ENCODE peak calls at places on chromosomes 2 and 18, in five cellular contexts. One of them, this sample, is unnamed.

GRCh38 chr2:129914538-129915302 is 64.7 kb upstream of the RAB6C start:
- DNase-seq in CD8-positive, alpha-beta T cell: peak
- DNase-seq in dorsolateral prefrontal cortex: peak
- DNase-seq in astrocyte of the spinal cord: no peak
- DNase-seq in Peyer's patch: no peak
- DNase-seq in this sample: no peak

GRCh38 chr2:28325567-28326468 is 66.8 kb upstream of the FOSL2 start:
- DNase-seq in CD8-positive, alpha-beta T cell: no peak
- DNase-seq in dorsolateral prefrontal cortex: no peak
- DNase-seq in astrocyte of the spinal cord: peak
- DNase-seq in Peyer's patch: no peak
- DNase-seq in this sample: no peak

GRCh38 chr2:166293984-166294383 is 81.8 kb downstream of the SCN9A start:
- DNase-seq in CD8-positive, alpha-beta T cell: no peak
- DNase-seq in dorsolateral prefrontal cortex: no peak
- DNase-seq in astrocyte of the spinal cord: peak
- DNase-seq in Peyer's patch: no peak
- DNase-seq in this sample: peak

GRCh38 chr2:149826471-149827125 is 239.0 kb upstream of the MMADHC start:
- DNase-seq in CD8-positive, alpha-beta T cell: no peak
- DNase-seq in dorsolateral prefrontal cortex: no peak
- DNase-seq in astrocyte of the spinal cord: peak
- DNase-seq in Peyer's patch: no peak
- DNase-seq in this sample: no peak

GRCh38 chr2:6556755-6557154 is 309.0 kb downstream of the CMPK2 start:
- DNase-seq in CD8-positive, alpha-beta T cell: no peak
- DNase-seq in dorsolateral prefrontal cortex: no peak
- DNase-seq in astrocyte of the spinal cord: peak
- DNase-seq in Peyer's patch: no peak
- DNase-seq in this sample: peak

GRCh38 chr2:227477291-227477690 is 5.3 kb downstream of the AGFG1 start:
- DNase-seq in CD8-positive, alpha-beta T cell: no peak
- DNase-seq in dorsolateral prefrontal cortex: no peak
- DNase-seq in astrocyte of the spinal cord: no peak
- DNase-seq in Peyer's patch: no peak
- DNase-seq in this sample: no peak

GRCh38 chr2:168961450-168962229 is 60.5 kb downstream of the G6PC2 start:
- DNase-seq in CD8-positive, alpha-beta T cell: no peak
- DNase-seq in dorsolateral prefrontal cortex: no peak
- DNase-seq in astrocyte of the spinal cord: peak
- DNase-seq in Peyer's patch: peak
- DNase-seq in this sample: peak

GRCh38 chr18:79396431-79397287 is 929 bp downstream of the NFATC1 start:
- DNase-seq in CD8-positive, alpha-beta T cell: peak
- DNase-seq in dorsolateral prefrontal cortex: peak
- DNase-seq in astrocyte of the spinal cord: peak
- DNase-seq in Peyer's patch: peak
- DNase-seq in this sample: peak

GRCh38 chr18:61655630-61656029 is 237.2 kb downstream of the RNF152 start:
- DNase-seq in CD8-positive, alpha-beta T cell: no peak
- DNase-seq in dorsolateral prefrontal cortex: no peak
- DNase-seq in astrocyte of the spinal cord: no peak
- DNase-seq in Peyer's patch: no peak
- DNase-seq in this sample: no peak

GRCh38 chr2:235047171-235048160 is 95.6 kb downstream of the SH3BP4 start:
- DNase-seq in CD8-positive, alpha-beta T cell: no peak
- DNase-seq in dorsolateral prefrontal cortex: peak
- DNase-seq in astrocyte of the spinal cord: no peak
- DNase-seq in Peyer's patch: peak
- DNase-seq in this sample: no peak

GRCh38 chr2:146041291-146041868 is 1521.5 kb upstream of the ZEB2 start:
- DNase-seq in CD8-positive, alpha-beta T cell: no peak
- DNase-seq in dorsolateral prefrontal cortex: no peak
- DNase-seq in astrocyte of the spinal cord: no peak
- DNase-seq in Peyer's patch: no peak
- DNase-seq in this sample: no peak

GRCh38 chr2:217680376-217680775 is 322.4 kb downstream of the TNS1 start:
- DNase-seq in CD8-positive, alpha-beta T cell: no peak
- DNase-seq in dorsolateral prefrontal cortex: no peak
- DNase-seq in astrocyte of the spinal cord: no peak
- DNase-seq in Peyer's patch: no peak
- DNase-seq in this sample: no peak

GRCh38 chr2:1855150-1855549 is 110.8 kb upstream of the PXDN start:
- DNase-seq in CD8-positive, alpha-beta T cell: no peak
- DNase-seq in dorsolateral prefrontal cortex: peak
- DNase-seq in astrocyte of the spinal cord: peak
- DNase-seq in Peyer's patch: peak
- DNase-seq in this sample: no peak

GRCh38 chr18:6010284-6010683 is 115.0 kb upstream of the TMEM200C start:
- DNase-seq in CD8-positive, alpha-beta T cell: no peak
- DNase-seq in dorsolateral prefrontal cortex: no peak
- DNase-seq in astrocyte of the spinal cord: no peak
- DNase-seq in Peyer's patch: no peak
- DNase-seq in this sample: no peak

GRCh38 chr2:102657770-102658169 is 38.4 kb downstream of the SLC9A2 start:
- DNase-seq in CD8-positive, alpha-beta T cell: no peak
- DNase-seq in dorsolateral prefrontal cortex: no peak
- DNase-seq in astrocyte of the spinal cord: no peak
- DNase-seq in Peyer's patch: no peak
- DNase-seq in this sample: no peak

GRCh38 chr2:10500601-10501361 is 52.7 kb upstream of the ODC1 start:
- DNase-seq in CD8-positive, alpha-beta T cell: peak
- DNase-seq in dorsolateral prefrontal cortex: peak
- DNase-seq in astrocyte of the spinal cord: no peak
- DNase-seq in Peyer's patch: peak
- DNase-seq in this sample: no peak

GRCh38 chr2:12513339-12513738 is 203.4 kb upstream of the TRIB2 start:
- DNase-seq in CD8-positive, alpha-beta T cell: no peak
- DNase-seq in dorsolateral prefrontal cortex: no peak
- DNase-seq in astrocyte of the spinal cord: no peak
- DNase-seq in Peyer's patch: no peak
- DNase-seq in this sample: no peak

GRCh38 chr2:27182346-27182745 is 29.5 kb upstream of the ATRAID start:
- DNase-seq in CD8-positive, alpha-beta T cell: no peak
- DNase-seq in dorsolateral prefrontal cortex: no peak
- DNase-seq in astrocyte of the spinal cord: peak
- DNase-seq in Peyer's patch: no peak
- DNase-seq in this sample: peak

GRCh38 chr2:33810046-33810835 is 211.1 kb upstream of the FAM98A start:
- DNase-seq in CD8-positive, alpha-beta T cell: no peak
- DNase-seq in dorsolateral prefrontal cortex: no peak
- DNase-seq in astrocyte of the spinal cord: no peak
- DNase-seq in Peyer's patch: no peak
- DNase-seq in this sample: peak

GRCh38 chr2:118803012-118803411 is 44.4 kb downstream of the EN1 start:
- DNase-seq in CD8-positive, alpha-beta T cell: no peak
- DNase-seq in dorsolateral prefrontal cortex: no peak
- DNase-seq in astrocyte of the spinal cord: no peak
- DNase-seq in Peyer's patch: no peak
- DNase-seq in this sample: no peak

GRCh38 chr2:181937473-181937872 is 45.9 kb downstream of the ITPRID2 start:
- DNase-seq in CD8-positive, alpha-beta T cell: no peak
- DNase-seq in dorsolateral prefrontal cortex: no peak
- DNase-seq in astrocyte of the spinal cord: no peak
- DNase-seq in Peyer's patch: no peak
- DNase-seq in this sample: peak

GRCh38 chr18:43931439-43931838 is 654.1 kb upstream of the SYT4 start:
- DNase-seq in CD8-positive, alpha-beta T cell: no peak
- DNase-seq in dorsolateral prefrontal cortex: no peak
- DNase-seq in astrocyte of the spinal cord: no peak
- DNase-seq in Peyer's patch: no peak
- DNase-seq in this sample: no peak

GRCh38 chr2:108535380-108535677 is 1.1 kb downstream of the LIMS1 start:
- DNase-seq in CD8-positive, alpha-beta T cell: no peak
- DNase-seq in dorsolateral prefrontal cortex: no peak
- DNase-seq in astrocyte of the spinal cord: no peak
- DNase-seq in Peyer's patch: no peak
- DNase-seq in this sample: peak

GRCh38 chr2:240905176-240905781 is 857 bp upstream of the CROCC2 start:
- DNase-seq in CD8-positive, alpha-beta T cell: no peak
- DNase-seq in dorsolateral prefrontal cortex: no peak
- DNase-seq in astrocyte of the spinal cord: no peak
- DNase-seq in Peyer's patch: no peak
- DNase-seq in this sample: no peak

GRCh38 chr2:184611221-184612085 is 13.1 kb downstream of the ZNF804A start:
- DNase-seq in CD8-positive, alpha-beta T cell: no peak
- DNase-seq in dorsolateral prefrontal cortex: no peak
- DNase-seq in astrocyte of the spinal cord: peak
- DNase-seq in Peyer's patch: no peak
- DNase-seq in this sample: peak

GRCh38 chr2:97733341-97734035 is 20.1 kb downstream of the ZAP70 start:
- DNase-seq in CD8-positive, alpha-beta T cell: no peak
- DNase-seq in dorsolateral prefrontal cortex: peak
- DNase-seq in astrocyte of the spinal cord: no peak
- DNase-seq in Peyer's patch: peak
- DNase-seq in this sample: no peak

GRCh38 chr18:58321986-58322385 is 278.0 kb downstream of the NEDD4L start:
- DNase-seq in CD8-positive, alpha-beta T cell: peak
- DNase-seq in dorsolateral prefrontal cortex: no peak
- DNase-seq in astrocyte of the spinal cord: peak
- DNase-seq in Peyer's patch: peak
- DNase-seq in this sample: peak

GRCh38 chr18:58316943-58317342 is 272.9 kb downstream of the NEDD4L start:
- DNase-seq in CD8-positive, alpha-beta T cell: no peak
- DNase-seq in dorsolateral prefrontal cortex: no peak
- DNase-seq in astrocyte of the spinal cord: peak
- DNase-seq in Peyer's patch: no peak
- DNase-seq in this sample: no peak

GRCh38 chr18:58319719-58320118 is 275.7 kb downstream of the NEDD4L start:
- DNase-seq in CD8-positive, alpha-beta T cell: no peak
- DNase-seq in dorsolateral prefrontal cortex: no peak
- DNase-seq in astrocyte of the spinal cord: no peak
- DNase-seq in Peyer's patch: no peak
- DNase-seq in this sample: no peak

GRCh38 chr18:58324824-58325520 is 280.9 kb downstream of the NEDD4L start:
- DNase-seq in CD8-positive, alpha-beta T cell: no peak
- DNase-seq in dorsolateral prefrontal cortex: no peak
- DNase-seq in astrocyte of the spinal cord: no peak
- DNase-seq in Peyer's patch: no peak
- DNase-seq in this sample: no peak

DNA sequence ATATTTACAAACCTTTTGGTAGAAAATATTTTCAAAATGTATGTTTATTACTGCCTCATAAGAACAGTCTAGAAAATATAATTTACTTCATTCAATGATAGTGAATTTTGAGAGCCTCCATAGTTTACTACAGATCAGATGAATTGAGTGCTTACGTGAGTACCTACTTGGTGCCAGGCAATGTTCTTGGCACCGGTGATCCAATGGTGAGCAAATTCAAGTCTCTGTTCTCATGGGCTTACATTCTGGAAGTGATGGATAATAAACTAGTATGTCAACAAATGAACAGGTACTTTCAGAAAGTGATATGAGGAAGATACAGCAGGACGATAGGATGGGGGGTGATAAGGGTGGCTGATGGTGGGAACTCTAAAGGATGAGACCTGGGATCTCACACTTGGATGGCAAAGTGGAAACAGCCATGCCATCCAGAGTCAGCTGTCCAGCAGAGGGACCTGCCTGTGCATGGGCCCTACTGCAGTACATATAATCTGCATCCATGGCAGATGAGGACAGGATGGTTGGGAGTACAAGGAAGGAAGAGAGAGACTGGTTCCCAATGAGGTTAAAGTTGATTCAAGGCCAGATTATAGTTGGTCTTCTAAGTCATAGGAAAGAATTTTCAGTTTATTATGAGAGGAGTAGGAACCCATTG is 277.0 kb downstream of the NEDD4L start:
- DNase-seq in CD8-positive, alpha-beta T cell: no peak
- DNase-seq in dorsolateral prefrontal cortex: no peak
- DNase-seq in astrocyte of the spinal cord: no peak
- DNase-seq in Peyer's patch: no peak
- DNase-seq in this sample: no peak
- TF ChIP-seq CTCF in CD8-positive, alpha-beta T cell: no peak
- TF ChIP-seq CTCF in dorsolateral prefrontal cortex: no peak
- TF ChIP-seq CTCF in astrocyte of the spinal cord: peak
- TF ChIP-seq CTCF in Peyer's patch: no peak
- TF ChIP-seq CTCF in this sample: no peak

GRCh38 chr2:195536863-195537262 is 120.2 kb upstream of the SLC39A10 start:
- DNase-seq in CD8-positive, alpha-beta T cell: no peak
- DNase-seq in dorsolateral prefrontal cortex: no peak
- DNase-seq in astrocyte of the spinal cord: no peak
- DNase-seq in Peyer's patch: no peak
- DNase-seq in this sample: no peak

GRCh38 chr2:195538937-195539336 is 118.1 kb upstream of the SLC39A10 start:
- DNase-seq in CD8-positive, alpha-beta T cell: no peak
- DNase-seq in dorsolateral prefrontal cortex: no peak
- DNase-seq in astrocyte of the spinal cord: no peak
- DNase-seq in Peyer's patch: no peak
- DNase-seq in this sample: no peak

GRCh38 chr2:195533771-195534642 is 123.0 kb upstream of the SLC39A10 start:
- DNase-seq in CD8-positive, alpha-beta T cell: peak
- DNase-seq in dorsolateral prefrontal cortex: peak
- DNase-seq in astrocyte of the spinal cord: peak
- DNase-seq in Peyer's patch: peak
- DNase-seq in this sample: peak

GRCh38 chr2:195537811-195538210 is 119.2 kb upstream of the SLC39A10 start:
- DNase-seq in CD8-positive, alpha-beta T cell: no peak
- DNase-seq in dorsolateral prefrontal cortex: no peak
- DNase-seq in astrocyte of the spinal cord: no peak
- DNase-seq in Peyer's patch: no peak
- DNase-seq in this sample: no peak

DNA sequence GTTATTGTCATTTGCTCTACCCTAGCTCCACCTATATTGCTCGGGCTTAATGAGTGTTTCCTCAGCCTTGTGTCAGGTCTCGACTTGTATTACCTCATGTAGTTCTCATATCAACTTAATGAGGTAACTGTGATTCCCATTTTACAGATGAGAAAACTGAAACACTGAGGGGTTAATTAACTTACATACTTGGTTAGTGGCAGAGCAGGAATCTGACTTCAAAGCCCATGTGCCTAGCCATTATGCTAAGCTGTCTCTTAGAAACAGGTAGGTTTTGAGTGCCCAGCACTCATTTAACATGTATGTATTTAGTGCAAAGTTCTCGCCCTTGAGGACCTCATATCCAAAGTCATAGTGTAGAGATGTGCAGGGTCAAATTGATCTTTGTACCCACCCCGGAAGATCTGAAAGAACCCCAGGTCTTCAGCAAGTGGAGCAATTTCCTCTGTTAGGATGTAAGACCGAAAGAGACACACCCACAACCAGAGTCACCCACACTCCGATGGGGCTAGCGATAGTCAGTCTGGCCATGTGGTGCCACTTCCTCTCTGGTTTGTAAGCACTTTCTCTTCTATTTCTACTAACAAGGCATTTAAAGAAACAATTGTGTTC is 121.0 kb upstream of the SLC39A10 start:
- DNase-seq in CD8-positive, alpha-beta T cell: peak
- DNase-seq in dorsolateral prefrontal cortex: no peak
- DNase-seq in astrocyte of the spinal cord: no peak
- DNase-seq in Peyer's patch: peak
- DNase-seq in this sample: no peak
- H3K4me3 ChIP-seq in CD8-positive, alpha-beta T cell: peak
- H3K4me3 ChIP-seq in dorsolateral prefrontal cortex: no peak
- H3K4me3 ChIP-seq in astrocyte of the spinal cord: no peak
- H3K4me3 ChIP-seq in Peyer's patch: no peak
- H3K4me3 ChIP-seq in this sample: no peak

GRCh38 chr2:101473911-101474751 is 781 bp downstream of the RFX8 start:
- DNase-seq in CD8-positive, alpha-beta T cell: peak
- DNase-seq in dorsolateral prefrontal cortex: peak
- DNase-seq in astrocyte of the spinal cord: peak
- DNase-seq in Peyer's patch: no peak
- DNase-seq in this sample: peak
- TF ChIP-seq CTCF in CD8-positive, alpha-beta T cell: no peak
- TF ChIP-seq CTCF in dorsolateral prefrontal cortex: no peak
- TF ChIP-seq CTCF in astrocyte of the spinal cord: no peak
- TF ChIP-seq CTCF in Peyer's patch: no peak
- TF ChIP-seq CTCF in this sample: no peak

GRCh38 chr2:127128508-127128907 is 21.6 kb upstream of the BIN1 start:
- DNase-seq in CD8-positive, alpha-beta T cell: peak
- DNase-seq in dorsolateral prefrontal cortex: no peak
- DNase-seq in astrocyte of the spinal cord: no peak
- DNase-seq in Peyer's patch: peak
- DNase-seq in this sample: no peak
- H3K4me3 ChIP-seq in CD8-positive, alpha-beta T cell: no peak
- H3K4me3 ChIP-seq in dorsolateral prefrontal cortex: no peak
- H3K4me3 ChIP-seq in astrocyte of the spinal cord: no peak
- H3K4me3 ChIP-seq in Peyer's patch: peak
- H3K4me3 ChIP-seq in this sample: no peak

This sample was measured in AG10803.